ENCODE peak calls at places on chromosomes 3 and 15, in nine cellular contexts. One of them, this sample, is unnamed.

GRCh38 chr3:123373535-123373987 is 75.3 kb downstream of the ADCY5 start:
- DNase-seq in heart left ventricle: peak; percentile 88
- DNase-seq in Panc1: no peak
- DNase-seq in heart right ventricle: peak; percentile 62
- DNase-seq in thoracic aorta: no peak
- DNase-seq in tibial artery: peak; percentile 53
- DNase-seq in pancreas: no peak
- DNase-seq in astrocyte of the cerebellum: no peak
- DNase-seq in fibroblast of lung: no peak
- DNase-seq in this sample: no peak

GRCh38 chr3:148332509-148332908 is 365.2 kb upstream of the AGTR1 start:
- DNase-seq in pancreas: no peak
- DNase-seq in tibial artery: no peak
- DNase-seq in heart left ventricle: no peak
- DNase-seq in astrocyte of the cerebellum: no peak
- DNase-seq in Panc1: no peak
- DNase-seq in thoracic aorta: no peak
- DNase-seq in fibroblast of lung: no peak
- DNase-seq in heart right ventricle: no peak
- DNase-seq in this sample: no peak

GRCh38 chr3:197117107-197117506 is 87.5 kb upstream of the MELTF start:
- DNase-seq in pancreas: no peak
- DNase-seq in Panc1: no peak
- DNase-seq in heart right ventricle: no peak
- DNase-seq in thoracic aorta: no peak
- DNase-seq in tibial artery: no peak
- DNase-seq in heart left ventricle: no peak
- DNase-seq in fibroblast of lung: peak; percentile 46
- DNase-seq in astrocyte of the cerebellum: no peak
- DNase-seq in this sample: no peak

GRCh38 chr3:37086918-37087317 is 87.5 kb downstream of the LRRFIP2 start:
- DNase-seq in tibial artery: no peak
- DNase-seq in fibroblast of lung: peak; percentile 29
- DNase-seq in thoracic aorta: no peak
- DNase-seq in Panc1: no peak
- DNase-seq in heart right ventricle: no peak
- DNase-seq in pancreas: no peak
- DNase-seq in heart left ventricle: no peak
- DNase-seq in astrocyte of the cerebellum: no peak
- DNase-seq in this sample: no peak

GRCh38 chr3:1131156-1131555 is 38.3 kb downstream of the CNTN6 start:
- DNase-seq in pancreas: no peak
- DNase-seq in astrocyte of the cerebellum: no peak
- DNase-seq in Panc1: no peak
- DNase-seq in heart right ventricle: no peak
- DNase-seq in heart left ventricle: no peak
- DNase-seq in fibroblast of lung: no peak
- DNase-seq in tibial artery: no peak
- DNase-seq in thoracic aorta: no peak
- DNase-seq in this sample: no peak

GRCh38 chr3:16103472-16103871 is 71.0 kb upstream of the GALNT15 start:
- DNase-seq in Panc1: no peak
- DNase-seq in thoracic aorta: no peak
- DNase-seq in heart left ventricle: no peak
- DNase-seq in astrocyte of the cerebellum: peak; percentile 84
- DNase-seq in pancreas: no peak
- DNase-seq in tibial artery: peak; percentile 68
- DNase-seq in heart right ventricle: no peak
- DNase-seq in fibroblast of lung: peak; percentile 98
- DNase-seq in this sample: peak; percentile 48

GRCh38 chr3:126156468-126156867 is 23.9 kb downstream of the ALDH1L1 start:
- DNase-seq in heart right ventricle: no peak
- DNase-seq in astrocyte of the cerebellum: no peak
- DNase-seq in heart left ventricle: no peak
- DNase-seq in tibial artery: no peak
- DNase-seq in thoracic aorta: no peak
- DNase-seq in Panc1: no peak
- DNase-seq in fibroblast of lung: no peak
- DNase-seq in pancreas: no peak
- DNase-seq in this sample: no peak

GRCh38 chr3:107404727-107405519 is 27.7 kb downstream of the CCDC54 start:
- DNase-seq in heart right ventricle: no peak
- DNase-seq in thoracic aorta: no peak
- DNase-seq in Panc1: no peak
- DNase-seq in fibroblast of lung: peak; percentile 86
- DNase-seq in astrocyte of the cerebellum: no peak
- DNase-seq in tibial artery: no peak
- DNase-seq in heart left ventricle: no peak
- DNase-seq in pancreas: no peak
- DNase-seq in this sample: peak; percentile 50

GRCh38 chr3:187943677-187944390 is 198.6 kb upstream of the BCL6 start:
- DNase-seq in astrocyte of the cerebellum: no peak
- DNase-seq in heart left ventricle: no peak
- DNase-seq in heart right ventricle: no peak
- DNase-seq in tibial artery: no peak
- DNase-seq in thoracic aorta: no peak
- DNase-seq in pancreas: no peak
- DNase-seq in fibroblast of lung: peak; percentile 42
- DNase-seq in Panc1: no peak
- DNase-seq in this sample: no peak

GRCh38 chr3:197394464-197395321 is 96.3 kb upstream of the DLG1 start:
- DNase-seq in heart right ventricle: peak; percentile 51
- DNase-seq in tibial artery: peak; percentile 51
- DNase-seq in fibroblast of lung: peak; percentile 100
- DNase-seq in pancreas: no peak
- DNase-seq in thoracic aorta: peak; percentile 35
- DNase-seq in Panc1: peak; percentile 92
- DNase-seq in astrocyte of the cerebellum: peak; percentile 100
- DNase-seq in heart left ventricle: peak; percentile 89
- DNase-seq in this sample: peak; percentile 99

GRCh38 chr3:107957506-107957905 is 133.3 kb downstream of the CD47 start:
- DNase-seq in tibial artery: no peak
- DNase-seq in heart right ventricle: no peak
- DNase-seq in fibroblast of lung: no peak
- DNase-seq in pancreas: no peak
- DNase-seq in Panc1: no peak
- DNase-seq in thoracic aorta: no peak
- DNase-seq in astrocyte of the cerebellum: no peak
- DNase-seq in heart left ventricle: no peak
- DNase-seq in this sample: no peak

GRCh38 chr3:38564631-38565338 is 68.6 kb downstream of the EXOG start:
- DNase-seq in Panc1: no peak
- DNase-seq in fibroblast of lung: no peak
- DNase-seq in heart right ventricle: no peak
- DNase-seq in tibial artery: no peak
- DNase-seq in astrocyte of the cerebellum: no peak
- DNase-seq in pancreas: peak; percentile 42
- DNase-seq in thoracic aorta: no peak
- DNase-seq in heart left ventricle: peak; percentile 28
- DNase-seq in this sample: no peak

GRCh38 chr3:123352134-123352554 is 96.7 kb downstream of the ADCY5 start:
- DNase-seq in thoracic aorta: no peak
- DNase-seq in Panc1: no peak
- DNase-seq in astrocyte of the cerebellum: no peak
- DNase-seq in fibroblast of lung: no peak
- DNase-seq in pancreas: no peak
- DNase-seq in heart left ventricle: peak; percentile 74
- DNase-seq in tibial artery: no peak
- DNase-seq in heart right ventricle: peak; percentile 53
- DNase-seq in this sample: no peak

GRCh38 chr3:125032100-125032643 is 23.6 kb downstream of the HEG1 start:
- DNase-seq in pancreas: no peak
- DNase-seq in Panc1: no peak
- DNase-seq in heart left ventricle: peak; percentile 60
- DNase-seq in heart right ventricle: peak; percentile 18
- DNase-seq in thoracic aorta: no peak
- DNase-seq in astrocyte of the cerebellum: no peak
- DNase-seq in fibroblast of lung: no peak
- DNase-seq in tibial artery: no peak
- DNase-seq in this sample: no peak

GRCh38 chr3:152621006-152621868 is 213.7 kb upstream of the P2RY1 start:
- DNase-seq in tibial artery: no peak
- DNase-seq in heart left ventricle: no peak
- DNase-seq in pancreas: no peak
- DNase-seq in thoracic aorta: no peak
- DNase-seq in fibroblast of lung: peak; percentile 34
- DNase-seq in heart right ventricle: no peak
- DNase-seq in Panc1: no peak
- DNase-seq in astrocyte of the cerebellum: no peak
- DNase-seq in this sample: no peak

GRCh38 chr3:44478055-44478468 is 592 bp upstream of the ZNF445 start:
- DNase-seq in Panc1: no peak
- DNase-seq in tibial artery: no peak
- DNase-seq in astrocyte of the cerebellum: no peak
- DNase-seq in thoracic aorta: no peak
- DNase-seq in fibroblast of lung: no peak
- DNase-seq in pancreas: no peak
- DNase-seq in heart right ventricle: no peak
- DNase-seq in heart left ventricle: no peak
- DNase-seq in this sample: no peak

GRCh38 chr15:34904527-34904926 is 65.0 kb downstream of the AQR start:
- DNase-seq in heart right ventricle: no peak
- DNase-seq in heart left ventricle: no peak
- DNase-seq in pancreas: no peak
- DNase-seq in astrocyte of the cerebellum: no peak
- DNase-seq in thoracic aorta: no peak
- DNase-seq in Panc1: no peak
- DNase-seq in tibial artery: no peak
- DNase-seq in fibroblast of lung: no peak
- DNase-seq in this sample: no peak

DNA sequence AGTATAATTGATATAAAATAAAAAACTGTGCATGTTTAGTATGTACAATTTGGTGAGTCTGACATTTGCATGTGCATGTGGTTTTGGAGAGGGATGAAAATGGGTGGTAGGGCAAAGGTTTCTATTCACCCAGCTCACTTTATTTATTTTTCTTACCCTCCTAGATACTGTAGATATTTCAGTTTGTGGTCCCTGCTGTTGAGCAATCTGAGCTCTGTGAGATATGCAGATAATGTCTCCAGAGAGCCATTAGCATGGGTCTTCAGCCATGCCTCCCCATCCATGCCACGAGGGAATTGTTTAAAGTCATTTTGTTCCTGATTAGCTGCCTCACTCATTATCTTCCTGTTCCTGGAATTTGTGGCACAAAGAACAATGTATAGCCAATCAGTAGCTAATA is 44.4 kb upstream of the B3GALNT1 start:
- DNase-seq in fibroblast of lung: peak; percentile 82
- DNase-seq in heart right ventricle: no peak
- DNase-seq in thoracic aorta: no peak
- DNase-seq in pancreas: no peak
- DNase-seq in Panc1: no peak
- DNase-seq in heart left ventricle: no peak
- DNase-seq in tibial artery: no peak
- DNase-seq in astrocyte of the cerebellum: peak; percentile 27
- DNase-seq in this sample: no peak
- H3K4me3 ChIP-seq in fibroblast of lung: no peak overlapping the region
- H3K4me3 ChIP-seq in heart right ventricle: no peak overlapping the region
- H3K4me3 ChIP-seq in thoracic aorta: no peak overlapping the region
- H3K4me3 ChIP-seq in pancreas: no peak overlapping the region
- H3K4me3 ChIP-seq in Panc1: no peak overlapping the region
- H3K4me3 ChIP-seq in heart left ventricle: no peak overlapping the region
- H3K4me3 ChIP-seq in tibial artery: no peak overlapping the region
- H3K4me3 ChIP-seq in astrocyte of the cerebellum: no peak overlapping the region
- H3K4me3 ChIP-seq in this sample: no peak overlapping the region

GRCh38 chr15:82143390-82144047 is 97.7 kb upstream of the MEX3B start:
- DNase-seq in thoracic aorta: no peak
- DNase-seq in fibroblast of lung: no peak
- DNase-seq in heart right ventricle: no peak
- DNase-seq in Panc1: no peak
- DNase-seq in pancreas: no peak
- DNase-seq in tibial artery: no peak
- DNase-seq in astrocyte of the cerebellum: no peak
- DNase-seq in heart left ventricle: no peak
- DNase-seq in this sample: no peak
- H3K4me3 ChIP-seq in thoracic aorta: no peak overlapping the region
- H3K4me3 ChIP-seq in fibroblast of lung: no peak overlapping the region
- H3K4me3 ChIP-seq in heart right ventricle: no peak overlapping the region
- H3K4me3 ChIP-seq in Panc1: no peak overlapping the region
- H3K4me3 ChIP-seq in pancreas: no peak overlapping the region
- H3K4me3 ChIP-seq in tibial artery: no peak overlapping the region
- H3K4me3 ChIP-seq in astrocyte of the cerebellum: no peak overlapping the region
- H3K4me3 ChIP-seq in heart left ventricle: no peak overlapping the region
- H3K4me3 ChIP-seq in this sample: no peak overlapping the region

DNA sequence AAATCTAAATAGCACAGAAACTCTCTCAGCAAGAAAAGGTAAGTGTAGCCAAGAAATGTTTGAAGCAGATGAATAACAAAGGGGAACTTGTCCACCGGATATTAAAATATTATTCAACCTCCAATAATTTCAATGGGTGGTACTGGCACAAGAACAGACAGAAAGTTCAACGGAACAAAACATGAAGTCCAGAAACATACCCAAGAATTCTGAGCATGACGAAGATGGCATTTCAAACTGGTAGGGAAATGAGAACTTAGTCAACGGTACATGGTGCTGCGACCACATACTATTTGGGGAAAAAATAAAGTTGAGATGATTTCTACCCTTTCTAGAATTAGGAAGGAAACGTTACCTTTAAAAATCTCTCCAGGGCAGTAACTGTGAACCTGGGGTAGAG is 5.5 kb downstream of the CHSY1 start:
- DNase-seq in tibial artery: no peak
- DNase-seq in fibroblast of lung: no peak
- DNase-seq in heart right ventricle: no peak
- DNase-seq in Panc1: no peak
- DNase-seq in pancreas: no peak
- DNase-seq in astrocyte of the cerebellum: no peak
- DNase-seq in thoracic aorta: no peak
- DNase-seq in heart left ventricle: no peak
- DNase-seq in this sample: no peak
- H3K4me3 ChIP-seq in tibial artery: no peak overlapping the region
- H3K4me3 ChIP-seq in fibroblast of lung: no peak overlapping the region
- H3K4me3 ChIP-seq in heart right ventricle: no peak overlapping the region
- H3K4me3 ChIP-seq in Panc1: no peak overlapping the region
- H3K4me3 ChIP-seq in pancreas: no peak overlapping the region
- H3K4me3 ChIP-seq in astrocyte of the cerebellum: peak overlapping the region; percentile 20
- H3K4me3 ChIP-seq in thoracic aorta: peak overlapping the region; percentile 40
- H3K4me3 ChIP-seq in heart left ventricle: no peak overlapping the region
- H3K4me3 ChIP-seq in this sample: no peak overlapping the region

DNA sequence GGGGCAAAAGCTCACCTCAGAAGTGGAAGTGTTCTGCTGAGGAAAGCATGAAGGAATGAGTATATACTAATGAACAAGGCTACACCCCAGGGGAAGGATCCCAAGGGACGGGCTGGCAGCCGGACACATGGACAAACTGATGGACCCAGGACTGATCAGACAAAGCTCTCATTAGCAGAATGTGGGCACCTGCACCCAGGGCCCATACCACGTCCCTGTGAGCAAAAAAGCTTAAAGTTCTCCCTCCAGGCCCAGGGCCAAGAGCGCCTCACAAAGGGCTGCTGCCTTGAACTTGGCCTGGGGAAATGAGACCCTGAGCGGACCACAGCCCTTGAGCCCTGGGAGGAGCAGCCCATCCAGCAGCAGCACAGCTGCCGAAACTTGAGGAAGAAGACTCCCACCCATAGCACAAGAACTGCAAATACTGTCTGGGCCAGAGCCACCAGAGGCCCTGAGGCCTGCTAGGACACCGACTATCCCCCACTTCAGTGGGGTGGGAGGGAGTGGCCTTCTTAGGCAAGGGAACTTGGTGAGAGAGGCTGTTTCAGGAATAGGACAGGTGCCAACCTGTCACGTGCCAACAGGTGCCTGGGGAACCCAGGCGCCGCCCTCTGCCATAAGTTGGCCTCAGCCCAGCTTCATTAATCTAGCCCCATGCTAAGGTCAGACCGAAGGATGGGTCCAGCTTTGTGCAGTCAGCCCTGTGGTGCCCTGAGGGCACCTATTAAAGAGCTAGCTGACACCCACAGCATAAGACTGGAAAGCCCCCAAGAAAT is 2.3 kb upstream of the GMPPB start:
- DNase-seq in thoracic aorta: no peak
- DNase-seq in pancreas: no peak
- DNase-seq in Panc1: no peak
- DNase-seq in fibroblast of lung: no peak
- DNase-seq in tibial artery: no peak
- DNase-seq in astrocyte of the cerebellum: no peak
- DNase-seq in heart left ventricle: no peak
- DNase-seq in heart right ventricle: no peak
- DNase-seq in this sample: no peak
- H3K4me3 ChIP-seq in thoracic aorta: no peak overlapping the region
- H3K4me3 ChIP-seq in pancreas: no peak overlapping the region
- H3K4me3 ChIP-seq in Panc1: no peak overlapping the region
- H3K4me3 ChIP-seq in fibroblast of lung: no peak overlapping the region
- H3K4me3 ChIP-seq in tibial artery: no peak overlapping the region
- H3K4me3 ChIP-seq in astrocyte of the cerebellum: no peak overlapping the region
- H3K4me3 ChIP-seq in heart left ventricle: no peak overlapping the region
- H3K4me3 ChIP-seq in heart right ventricle: no peak overlapping the region
- H3K4me3 ChIP-seq in this sample: no peak overlapping the region